ENCODE peak calls at places on chromosomes 1 and 21, in six cellular contexts. I, P, Q, B, D and X are unnamed samples.

GRCh38 chr1:40032240-40032891 is 8.2 kb upstream of the CAP1 start:
- DNase-seq in P (peak; percentile 81), I (no peak), B (peak; percentile 66), Q (peak; percentile 79), D (peak; percentile 74), X (peak; percentile 67)

GRCh38 chr1:91851130-91852010 is 34.6 kb downstream of the TGFBR3 start:
- DNase-seq in P (peak; percentile 96), I (no peak), Q (peak; percentile 96), B (peak; percentile 66), D (peak; percentile 89), X (peak; percentile 93)

GRCh38 chr1:37634554-37635308 is at the start of gene RSPO1:
- DNase-seq in Q (peak; percentile 20), I (no peak), D (peak; percentile 22), P (peak; percentile 50), B (no peak), X (no peak)

GRCh38 chr21:31201548-31201947 is 142.5 kb downstream of the TIAM1 start:
- DNase-seq in I (no peak), D (no peak), B (no peak), Q (peak; percentile 63), P (peak; percentile 85), X (peak; percentile 74)

GRCh38 chr1:65165269-65166002 is 17.4 kb downstream of the AK4 start:
- DNase-seq in Q (no peak), I (no peak), P (no peak), D (no peak), B (no peak), X (no peak)

GRCh38 chr1:112335351-112335750 is 60.7 kb upstream of the CTTNBP2NL start:
- DNase-seq in I (no peak), Q (no peak), B (no peak), P (no peak), D (no peak), X (no peak)

GRCh38 chr1:3069491-3070303 is 694 bp downstream of the PRDM16 start:
- DNase-seq in I (no peak), P (peak; percentile 65), B (no peak), D (peak; percentile 36), Q (peak; percentile 75), X (peak; percentile 69)

GRCh38 chr1:111253876-111254275 is 26.4 kb downstream of the CHI3L2 start:
- DNase-seq in I (no peak), P (no peak), D (no peak), B (no peak), Q (no peak), X (no peak)

GRCh38 chr1:100903777-100904176 is 7.9 kb downstream of the SLC30A7 start:
- DNase-seq in Q (no peak), D (no peak), I (no peak), P (no peak), B (no peak), X (no peak)

GRCh38 chr1:195851804-195852203 is 756.4 kb downstream of the KCNT2 start:
- DNase-seq in B (no peak), Q (no peak), D (no peak), I (no peak), P (no peak), X (no peak)

GRCh38 chr1:195849180-195849579 is 759.1 kb downstream of the KCNT2 start:
- DNase-seq in D (no peak), P (no peak), B (no peak), Q (no peak), I (no peak), X (no peak)

DNA sequence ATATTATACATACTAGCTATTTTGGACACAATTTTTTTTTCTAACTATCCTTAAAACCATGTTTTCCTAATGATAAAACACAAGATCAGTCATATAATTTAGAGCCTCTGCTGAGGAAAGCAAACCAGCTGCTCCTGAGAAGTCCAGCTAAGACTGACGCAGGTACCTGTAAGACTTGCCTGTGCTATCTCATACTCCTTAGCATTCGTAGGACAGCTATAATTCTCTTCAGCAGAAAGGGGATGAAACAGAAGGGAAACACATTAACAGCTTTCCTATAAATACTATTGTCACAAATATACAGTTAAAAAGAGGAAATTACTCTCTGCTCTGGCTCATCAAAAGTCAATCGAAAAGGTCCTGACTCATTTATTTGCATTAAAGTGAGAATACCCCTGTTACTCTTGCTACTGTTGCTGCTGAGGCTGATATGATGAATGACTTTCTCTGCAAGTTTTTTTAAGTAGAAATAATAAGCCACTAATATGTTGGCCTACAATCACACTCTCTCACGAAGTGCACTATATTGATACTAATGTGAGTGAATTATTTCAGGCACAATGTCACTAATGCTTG is 757.1 kb downstream of the KCNT2 start:
- DNase-seq in I (no peak), B (no peak), D (no peak), P (no peak), Q (no peak), X (no peak)
- H3K27ac ChIP-seq in I (no peak overlapping the region), B (no peak overlapping the region), D (no peak overlapping the region), P (no peak overlapping the region), Q (no peak overlapping the region), X (no peak overlapping the region)

GRCh38 chr21:38661296-38662223 is 144.2 kb upstream of the ETS2 start:
- DNase-seq in I (no peak), D (peak; percentile 38), Q (peak; percentile 80), B (no peak), P (peak; percentile 49), X (no peak)

GRCh38 chr21:38659936-38660332 is 145.8 kb upstream of the ETS2 start:
- DNase-seq in Q (no peak), D (no peak), B (no peak), P (no peak), I (no peak), X (no peak)

GRCh38 chr21:38662224-38662568 is 143.5 kb upstream of the ETS2 start:
- DNase-seq in B (no peak), I (no peak), Q (no peak), D (no peak), P (no peak), X (no peak)

GRCh38 chr21:38663282-38663681 is 142.4 kb upstream of the ETS2 start:
- DNase-seq in I (no peak), D (no peak), Q (no peak), P (no peak), B (no peak), X (no peak)

GRCh38 chr21:38660333-38661295 is 145.1 kb upstream of the ETS2 start:
- DNase-seq in D (peak; percentile 53), P (peak; percentile 11), Q (no peak), B (no peak), I (no peak), X (peak; percentile 19)
- H3K27ac ChIP-seq in D (no peak overlapping the region), P (no peak overlapping the region), Q (no peak overlapping the region), B (no peak overlapping the region), I (peak overlapping the region; percentile 54), X (peak overlapping the region; percentile 5)

DNA sequence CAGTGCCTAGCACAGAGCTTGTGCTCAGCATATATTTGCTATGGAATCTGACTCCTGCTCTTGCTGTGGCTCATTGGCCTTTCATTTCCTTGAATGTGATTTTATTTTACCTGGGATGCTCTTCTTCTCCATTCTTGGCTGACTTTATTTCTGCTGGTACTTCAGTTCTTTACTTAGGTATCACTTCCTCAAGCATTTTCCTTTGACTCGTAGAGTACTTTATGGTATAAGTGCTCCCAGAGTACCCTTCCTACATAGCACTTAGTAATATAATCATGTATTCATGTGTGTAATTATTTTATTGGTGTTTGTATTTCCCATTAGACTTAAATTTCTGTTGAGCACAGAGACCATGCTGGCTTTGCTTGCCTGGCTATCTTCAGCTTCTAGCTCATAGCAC is 112.0 kb downstream of the NEK7 start:
- DNase-seq in P (no peak), Q (no peak), I (no peak), D (no peak), B (no peak), X (no peak)
- H3K27ac ChIP-seq in P (peak overlapping the region; percentile 28), Q (no peak overlapping the region), I (no peak overlapping the region), D (no peak overlapping the region), B (no peak overlapping the region), X (no peak overlapping the region)

GRCh38 chr21:26171310-26172100 is 935 bp upstream of the APP start:
- DNase-seq in Q (no peak), I (no peak), B (no peak), P (no peak), D (no peak), X (peak; percentile 28)
- H3K27ac ChIP-seq in Q (no peak overlapping the region), I (peak overlapping the region; percentile 90), B (no peak overlapping the region), P (no peak overlapping the region), D (no peak overlapping the region), X (no peak overlapping the region)

DNA sequence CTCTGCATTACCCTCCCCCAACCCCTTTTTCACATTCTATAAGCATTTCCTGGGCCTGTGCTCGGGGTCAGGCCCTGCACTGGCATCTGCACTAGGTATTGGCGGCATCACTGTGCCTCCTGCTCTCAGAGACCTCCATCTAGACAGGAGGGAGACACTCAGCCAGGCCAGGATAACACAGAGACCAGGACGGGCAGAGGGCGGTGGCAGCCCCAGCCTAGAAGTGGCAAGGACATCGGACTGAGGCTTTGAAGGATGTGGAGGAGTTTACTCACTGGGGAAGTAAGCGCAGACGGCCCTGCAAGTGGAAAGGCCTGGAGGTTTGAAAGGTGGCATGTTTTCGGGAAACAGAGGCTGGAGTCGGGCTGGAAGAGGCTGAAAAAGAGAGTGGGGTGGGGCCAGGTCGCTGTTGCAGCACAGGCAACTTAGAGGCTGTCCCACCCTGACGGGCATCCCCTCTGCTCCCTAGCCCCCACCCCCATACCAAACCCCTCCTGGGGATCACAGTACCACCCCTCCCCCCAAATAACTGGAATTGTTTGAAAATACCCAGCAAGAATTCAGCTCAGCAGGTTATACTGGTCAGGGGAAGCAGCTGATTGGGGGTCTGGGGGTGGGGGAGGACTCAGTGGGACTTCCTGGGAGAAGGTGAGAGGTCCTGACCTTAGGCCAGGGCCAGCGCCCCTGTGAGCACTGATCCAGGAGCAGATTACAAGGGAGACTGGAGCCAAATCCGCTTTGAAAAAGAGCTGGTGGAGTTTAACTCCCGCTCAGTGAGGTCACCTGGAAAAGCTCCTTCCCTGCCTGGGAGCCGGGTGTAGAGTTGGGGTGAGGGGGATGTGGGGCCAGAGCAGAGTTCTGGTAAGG is 121.8 kb upstream of the WNT4 start:
- DNase-seq in B (no peak), D (no peak), Q (no peak), P (no peak), I (no peak), X (no peak)
- H3K27ac ChIP-seq in B (no peak overlapping the region), D (no peak overlapping the region), Q (no peak overlapping the region), P (no peak overlapping the region), I (no peak overlapping the region), X (no peak overlapping the region)

GRCh38 chr1:213335084-213335483 is 284.0 kb downstream of the RPS6KC1 start:
- DNase-seq in I (no peak), P (no peak), Q (no peak), B (no peak), D (no peak), X (no peak)
- H3K27ac ChIP-seq in I (no peak overlapping the region), P (no peak overlapping the region), Q (no peak overlapping the region), B (no peak overlapping the region), D (no peak overlapping the region), X (no peak overlapping the region)

DNA sequence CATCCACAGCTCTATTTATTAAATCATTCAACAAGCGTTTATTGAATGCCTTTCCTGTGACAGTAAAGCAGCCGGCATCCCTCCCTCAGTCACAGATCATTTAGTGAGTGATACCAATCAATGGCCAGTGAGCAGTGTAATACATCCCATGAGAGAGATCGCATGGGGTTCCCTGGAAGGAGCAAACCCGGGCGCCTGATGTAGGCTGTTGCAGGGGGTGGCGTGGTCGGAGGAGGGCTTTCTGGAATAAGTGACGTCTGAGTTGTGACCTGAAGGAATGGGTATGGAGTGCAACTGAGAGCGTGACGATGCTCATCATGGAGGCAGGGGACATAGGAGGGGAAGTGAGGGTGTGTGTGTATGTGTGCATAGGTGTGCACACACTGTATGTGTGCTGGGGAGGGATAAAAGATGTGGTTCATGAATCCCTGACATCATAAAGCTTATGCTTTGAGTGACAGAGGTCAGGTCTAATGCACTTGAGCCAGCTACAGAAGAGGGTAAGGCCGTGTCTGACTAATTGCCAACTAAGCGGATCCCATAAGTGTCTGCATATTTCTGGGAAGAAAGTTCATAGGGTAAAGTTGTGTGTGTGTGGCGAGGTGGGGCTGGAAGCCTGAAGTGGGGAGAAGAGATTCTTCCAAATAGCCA is 6.5 kb downstream of the FCMR start:
- DNase-seq in D (no peak), P (no peak), Q (no peak), I (no peak), B (no peak), X (no peak)
- H3K27ac ChIP-seq in D (no peak overlapping the region), P (no peak overlapping the region), Q (no peak overlapping the region), I (no peak overlapping the region), B (no peak overlapping the region), X (no peak overlapping the region)